ENCODE peak calls at places on chromosomes 4 and X, in ten cellular contexts. J is adrenal gland, M is GM12891, A is esophagus squamous epithelium, F is H54, C is body of pancreas, K is transverse colon, X is uterus, P is tibial nerve, G is testis. I is an unnamed sample.
A peak's percentile ranks its signal among the peaks of the same experiment; 100 is the strongest.

GRCh38 chrX:20139966-20140365 is 1.7 kb downstream of the EIF1AX start:
- DNase-seq in F (no peak), K (no peak), C (no peak), J (no peak), G (no peak), P (no peak), A (no peak), X (no peak), M (no peak), I (no peak)

GRCh38 chr4:42965326-42965725 is 72.8 kb downstream of the GRXCR1 start:
- DNase-seq in M (no peak), A (no peak), X (no peak), J (no peak), C (no peak), F (no peak), G (no peak), K (no peak), P (no peak), I (no peak)

GRCh38 chrX:149570668-149571067 is 16.6 kb downstream of the MAGEA9B start:
- DNase-seq in P (no peak), F (no peak), G (no peak), A (no peak), J (no peak), X (no peak), K (no peak), M (no peak), C (no peak), I (no peak)

GRCh38 chr4:142840516-142841123 is 5.5 kb downstream of the INPP4B start:
- DNase-seq in K (no peak), X (no peak), J (no peak), M (no peak), C (no peak), F (no peak), G (no peak), P (no peak), A (no peak), I (no peak)

GRCh38 chr4:160026720-160027119 is 923.8 kb downstream of the RAPGEF2 start:
- DNase-seq in M (no peak), J (peak; percentile 19), X (no peak), K (no peak), F (peak; percentile 8), G (no peak), C (no peak), A (no peak), P (no peak), I (no peak)

GRCh38 chr4:172786039-172786792 is 382.4 kb upstream of the GALNT7 start:
- DNase-seq in X (no peak), A (no peak), J (peak; percentile 25), F (no peak), M (no peak), P (no peak), G (peak; percentile 27), K (no peak), C (no peak), I (no peak)

GRCh38 chr4:110480031-110480549 is 4.1 kb downstream of the ENPEP start:
- DNase-seq in G (no peak), K (no peak), M (no peak), C (no peak), F (no peak), A (no peak), X (peak; percentile 36), J (no peak), P (no peak), I (no peak)

GRCh38 chr4:8024073-8024786 is 84.6 kb upstream of the AFAP1 start:
- DNase-seq in J (no peak), K (no peak), F (no peak), C (no peak), X (no peak), M (no peak), G (no peak), P (no peak), A (no peak), I (no peak)

GRCh38 chr4:73729534-73730165 is 10.7 kb upstream of the CXCL8 start:
- DNase-seq in G (peak; percentile 70), X (peak; percentile 48), M (no peak), J (peak; percentile 61), K (peak; percentile 67), F (no peak), C (peak; percentile 74), A (no peak), P (peak; percentile 81), I (no peak)

GRCh38 chr4:110106946-110107325 is 91.5 kb downstream of the ELOVL6 start:
- DNase-seq in A (no peak), X (no peak), K (no peak), P (no peak), C (no peak), F (no peak), J (no peak), M (no peak), G (no peak), I (no peak)

GRCh38 chr4:185634066-185634652 is 98.9 kb upstream of the PDLIM3 start:
- DNase-seq in K (no peak), J (no peak), A (no peak), P (no peak), G (no peak), M (no peak), F (no peak), X (no peak), C (no peak), I (no peak)

GRCh38 chrX:104659037-104659744 is 93.2 kb downstream of the IL1RAPL2 start:
- DNase-seq in P (no peak), X (no peak), J (peak; percentile 8), G (peak; percentile 67), K (no peak), A (no peak), F (no peak), M (no peak), C (peak; percentile 73), I (peak; percentile 49)

GRCh38 chr4:182918791-182919302 is 1.7 kb upstream of the DCTD start:
- DNase-seq in K (no peak), J (no peak), F (no peak), P (no peak), X (no peak), G (no peak), C (no peak), A (no peak), M (no peak), I (peak; percentile 27)

DNA sequence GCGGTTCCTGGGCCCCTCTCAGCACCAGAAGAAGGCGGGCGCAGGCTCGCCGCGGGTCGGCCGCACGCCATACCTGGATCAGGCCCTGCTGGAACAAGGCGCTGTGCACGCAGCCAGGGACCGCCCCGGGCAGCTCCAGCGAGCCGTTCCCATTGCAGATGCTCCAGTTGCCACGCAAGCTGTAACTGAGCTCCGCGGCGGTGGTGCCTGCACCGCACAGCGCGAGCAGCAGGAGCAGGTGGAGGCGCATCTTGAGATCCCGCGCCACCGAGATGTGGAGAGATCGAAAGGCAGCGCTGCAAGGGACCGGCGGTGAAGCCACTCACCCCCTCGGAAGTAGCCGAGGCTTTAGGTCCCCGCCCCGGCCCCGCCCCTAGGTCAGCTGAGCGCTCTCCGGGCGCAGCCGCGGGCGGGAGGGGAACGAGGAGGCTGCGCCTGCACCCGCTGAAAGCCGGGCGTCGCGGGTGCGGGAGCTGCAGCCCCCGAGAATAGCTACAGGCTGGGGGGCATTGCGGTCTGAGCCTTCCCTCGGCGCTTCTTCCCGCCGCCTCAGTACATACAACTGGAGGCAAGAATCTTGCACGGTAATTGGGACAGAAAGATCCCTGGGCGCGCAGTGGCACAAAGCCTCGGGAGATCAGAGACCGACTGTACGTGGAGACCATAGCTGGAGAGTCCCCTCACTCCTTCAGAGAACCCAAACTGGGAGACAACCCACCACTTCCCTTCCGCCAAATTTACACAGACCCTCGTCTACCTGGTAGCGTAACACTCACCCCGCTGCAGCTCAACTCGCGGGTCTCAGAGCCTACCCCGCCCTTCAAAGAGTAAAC is at the start of gene MANBA:
- DNase-seq in J (peak; percentile 91), F (peak; percentile 69), C (peak; percentile 81), P (peak; percentile 71), X (peak; percentile 77), G (peak; percentile 90), A (peak; percentile 22), K (peak; percentile 90), M (peak; percentile 92), I (peak; percentile 93)
- TF ChIP-seq POLR2A in J (peak; percentile 88), F (peak; percentile 70), C (peak; percentile 74), P (peak; percentile 73), X (peak; percentile 62), G (peak; percentile 19), A (peak; percentile 82), K (peak; percentile 74), M (peak; percentile 91), I (peak; percentile 44)

GRCh38 chrX:36334508-36335015 is 415.0 kb downstream of the CFAP47 start:
- DNase-seq in X (no peak), C (no peak), G (no peak), A (no peak), P (no peak), F (no peak), J (no peak), K (no peak), M (no peak), I (no peak)
- TF ChIP-seq POLR2A in X (no peak), C (no peak), G (no peak), A (no peak), P (no peak), F (no peak), J (no peak), K (no peak), M (no peak), I (no peak)

GRCh38 chr4:165347647-165348569 is 20.4 kb downstream of the MSMO1 start:
- DNase-seq in J (no peak), P (no peak), F (no peak), X (no peak), G (no peak), M (no peak), C (no peak), K (no peak), A (no peak), I (no peak)

GRCh38 chr4:165345663-165346417 is 18.4 kb downstream of the MSMO1 start:
- DNase-seq in P (no peak), M (no peak), F (no peak), J (no peak), K (no peak), C (no peak), A (no peak), G (no peak), X (no peak), I (no peak)

DNA sequence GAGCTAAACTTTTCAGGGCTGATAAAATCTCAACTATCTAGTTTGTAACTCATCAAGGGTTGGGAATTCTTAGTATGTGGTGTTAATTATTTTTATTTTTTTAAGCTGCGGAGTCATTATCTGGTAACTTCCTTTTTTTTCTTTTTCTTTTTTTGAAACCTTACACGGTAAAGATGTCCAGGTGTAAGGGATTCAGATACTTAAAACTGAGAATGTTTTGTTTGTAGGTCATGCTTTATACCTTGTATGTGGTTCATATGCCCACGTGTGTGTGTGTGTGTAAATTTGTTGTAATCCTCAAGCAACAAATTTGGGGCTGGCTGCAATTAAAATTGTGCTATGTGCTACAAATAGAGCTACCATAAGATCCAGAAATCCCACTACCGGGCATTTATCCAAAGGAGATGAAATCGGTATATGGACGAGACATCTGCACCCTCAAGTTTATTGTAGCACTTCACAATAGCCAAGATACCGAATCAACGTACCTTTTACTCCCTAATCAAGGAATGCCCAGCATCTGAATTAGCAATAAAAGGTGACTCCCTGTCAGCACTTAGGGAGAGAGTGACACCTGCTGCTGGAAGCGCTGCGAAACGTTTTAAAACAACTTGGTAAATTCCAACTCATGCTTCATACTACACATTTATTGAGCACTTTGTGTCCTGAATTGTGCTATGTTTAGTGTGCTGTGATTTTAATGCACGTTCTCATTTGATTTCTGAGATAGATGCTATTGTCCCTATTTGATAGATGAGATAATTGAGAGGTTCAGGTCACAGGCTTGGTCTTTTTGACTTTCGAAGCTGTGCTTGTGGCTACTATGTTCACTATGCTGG is 16.1 kb downstream of the MSMO1 start:
- DNase-seq in M (no peak), A (no peak), G (no peak), C (no peak), X (no peak), P (no peak), J (no peak), F (no peak), K (no peak), I (no peak)
- TF ChIP-seq POLR2A in M (no peak), A (no peak), G (no peak), C (no peak), X (no peak), P (no peak), J (no peak), F (no peak), K (no peak), I (no peak)

GRCh38 chr4:154565704-154566103 is 2.9 kb downstream of the FGB start:
- DNase-seq in C (no peak), J (no peak), P (no peak), K (no peak), F (no peak), G (no peak), M (no peak), X (no peak), A (no peak), I (no peak)
- TF ChIP-seq POLR2A in C (no peak), J (no peak), P (no peak), K (no peak), F (no peak), G (no peak), M (no peak), X (no peak), A (no peak), I (no peak)